ENCODE peak calls at places on chromosomes 7 and 10, in eight cellular contexts. M is stimulated activated naive CD4-positive, alpha-beta T cell; N is stimulated activated CD4-positive, alpha-beta T cell treated with anti-CD3 and anti-CD28 coated beads, Interleukin-4, amount 100 ng/mL, for 1 hour; Q is thyroid gland; X is posterior vena cava; C is stimulated activated CD8-positive, alpha-beta memory T cell treated with anti-CD3 and anti-CD28 coated beads, Interleukin-7, amount 100 ng/mL, for 1 hour; E is left cardiac atrium; D is NCI-H2171. L is an unnamed sample.

GRCh38 chr10:27794157-27794556 is 48.5 kb upstream of the MKX start:
- DNase-seq in M (no peak), N (no peak), Q (no peak), X (no peak), C (no peak), E (no peak), D (no peak), L (no peak)

GRCh38 chr7:66146701-66147100 is 32.1 kb downstream of the CRCP start:
- DNase-seq in M (no peak), N (no peak), Q (no peak), X (no peak), C (no peak), E (no peak), D (peak; percentile 85), L (no peak)

GRCh38 chr10:55203319-55203718 is 402.3 kb upstream of the PCDH15 start:
- DNase-seq in M (no peak), N (no peak), Q (no peak), X (no peak), C (no peak), E (no peak), D (no peak), L (no peak)

GRCh38 chr10:132839061-132839460 is 53.1 kb upstream of the NKX6-2 start:
- DNase-seq in M (no peak), N (no peak), Q (no peak), X (no peak), C (no peak), E (no peak), D (no peak), L (no peak)

GRCh38 chr10:62112325-62112724 is 156.3 kb downstream of the RTKN2 start:
- DNase-seq in M (no peak), N (no peak), Q (no peak), X (no peak), C (no peak), E (no peak), D (no peak), L (no peak)

GRCh38 chr10:8159628-8160165 is 105.2 kb downstream of the GATA3 start:
- DNase-seq in M (no peak), N (no peak), Q (no peak), X (no peak), C (no peak), E (no peak), D (no peak), L (no peak)

GRCh38 chr7:1418505-1419309 is 40.6 kb downstream of the MICALL2 start:
- DNase-seq in M (no peak), N (no peak), Q (no peak), X (no peak), C (no peak), E (no peak), D (peak; percentile 75), L (no peak)

GRCh38 chr7:131312838-131313237 is 14.8 kb upstream of the MKLN1 start:
- DNase-seq in M (no peak), N (no peak), Q (no peak), X (no peak), C (no peak), E (no peak), D (no peak), L (no peak)

GRCh38 chr10:47038881-47039557 is 127.8 kb downstream of the PTPN20 start:
- DNase-seq in M (no peak), N (no peak), Q (no peak), X (peak; percentile 62), C (no peak), E (peak; percentile 22), D (no peak), L (no peak)

GRCh38 chr10:89836840-89837172 is 135.4 kb downstream of the KIF20B start:
- DNase-seq in M (no peak), N (no peak), Q (no peak), X (no peak), C (no peak), E (no peak), D (no peak), L (no peak)

GRCh38 chr7:27516415-27516814 is 146.3 kb downstream of the HIBADH start:
- DNase-seq in M (no peak), N (no peak), Q (no peak), X (no peak), C (no peak), E (no peak), D (no peak), L (no peak)

GRCh38 chr7:42869131-42870020 is 42.5 kb downstream of the C7orf25 start:
- DNase-seq in M (no peak), N (peak; percentile 8), Q (no peak), X (no peak), C (no peak), E (no peak), D (no peak), L (no peak)

GRCh38 chr7:24025094-24025493 is 258.9 kb upstream of the NPY start:
- DNase-seq in M (no peak), N (no peak), Q (no peak), X (no peak), C (no peak), E (no peak), D (no peak), L (no peak)

GRCh38 chr7:85023066-85023687 is 163.7 kb downstream of the SEMA3D start:
- DNase-seq in M (peak; percentile 50), N (no peak), Q (peak; percentile 4), X (no peak), C (no peak), E (no peak), D (peak; percentile 31), L (no peak)

GRCh38 chr10:44083719-44084400 is 301.0 kb downstream of the CXCL12 start:
- DNase-seq in M (no peak), N (no peak), Q (no peak), X (no peak), C (no peak), E (no peak), D (no peak), L (no peak)

GRCh38 chr10:15589109-15589508 is 130.6 kb downstream of the ITGA8 start:
- DNase-seq in M (no peak), N (no peak), Q (no peak), X (no peak), C (no peak), E (no peak), D (no peak), L (no peak)

GRCh38 chr10:26869528-26869927 is 8.8 kb upstream of the ABI1 start:
- DNase-seq in M (no peak), N (no peak), Q (no peak), X (no peak), C (no peak), E (no peak), D (no peak), L (no peak)

GRCh38 chr7:11642841-11643240 is 189.2 kb downstream of the THSD7A start:
- DNase-seq in M (no peak), N (no peak), Q (no peak), X (no peak), C (no peak), E (no peak), D (no peak), L (no peak)

GRCh38 chr10:125411724-125412123 is 251.4 kb upstream of the CTBP2 start:
- DNase-seq in M (no peak), N (no peak), Q (no peak), X (no peak), C (no peak), E (no peak), D (no peak), L (no peak)

GRCh38 chr7:128900237-128900636 is 10.3 kb downstream of the KCP start:
- DNase-seq in M (no peak), N (no peak), Q (no peak), X (no peak), C (no peak), E (no peak), D (no peak), L (no peak)

GRCh38 chr7:17939111-17939669 is 1.1 kb downstream of the SNX13 start:
- DNase-seq in M (no peak), N (no peak), Q (no peak), X (no peak), C (no peak), E (no peak), D (peak; percentile 33), L (no peak)

GRCh38 chr7:66043681-66044497 is 31.7 kb upstream of the ASL start:
- DNase-seq in M (no peak), N (peak; percentile 32), Q (peak; percentile 72), X (peak; percentile 86), C (no peak), E (peak; percentile 64), D (no peak), L (no peak)

GRCh38 chr7:26372738-26373137 is 81.1 kb downstream of the SNX10 start:
- DNase-seq in M (no peak), N (no peak), Q (no peak), X (no peak), C (no peak), E (no peak), D (no peak), L (no peak)

GRCh38 chr7:50679218-50680007 is 103.3 kb downstream of the GRB10 start:
- DNase-seq in M (peak; percentile 46), N (no peak), Q (no peak), X (no peak), C (no peak), E (no peak), D (peak; percentile 27), L (no peak)

GRCh38 chr10:4767033-4767814 is 58.8 kb upstream of the AKR1E2 start:
- DNase-seq in M (no peak), N (no peak), Q (peak; percentile 22), X (no peak), C (no peak), E (no peak), D (no peak), L (no peak)

GRCh38 chr7:30931927-30932540 is 20.4 kb downstream of the AQP1 start:
- DNase-seq in M (no peak), N (no peak), Q (no peak), X (peak; percentile 38), C (no peak), E (no peak), D (no peak), L (no peak)

GRCh38 chr7:46705416-46706255 is 784.6 kb upstream of the IGFBP3 start:
- DNase-seq in M (no peak), N (no peak), Q (peak; percentile 10), X (no peak), C (no peak), E (no peak), D (no peak), L (no peak)